ENCODE peak calls at places on chromosomes 5 and 9, in eight cellular contexts. One of them, this sample, is unnamed.
A peak's percentile ranks its signal among the peaks of the same experiment; 100 is the strongest.

GRCh38 chr9:33926746-33927485 is 110.0 kb downstream of the UBE2R2 start:
- DNase-seq in uterus: no peak
- DNase-seq in suprapubic skin: no peak
- DNase-seq in tibial nerve: no peak
- DNase-seq in endothelial cell of umbilical vein: no peak
- DNase-seq in GM12891: no peak
- DNase-seq in breast epithelium: no peak
- DNase-seq in ovary: no peak
- DNase-seq in this sample: no peak

GRCh38 chr9:31574006-31574750 is 810.3 kb upstream of the ACO1 start:
- DNase-seq in uterus: no peak
- DNase-seq in suprapubic skin: no peak
- DNase-seq in tibial nerve: no peak
- DNase-seq in endothelial cell of umbilical vein: no peak
- DNase-seq in GM12891: no peak
- DNase-seq in breast epithelium: no peak
- DNase-seq in ovary: no peak
- DNase-seq in this sample: no peak

GRCh38 chr5:179793470-179794139 is at the start of gene LTC4S:
- DNase-seq in uterus: peak; percentile 84
- DNase-seq in suprapubic skin: peak; percentile 90
- DNase-seq in tibial nerve: no peak
- DNase-seq in endothelial cell of umbilical vein: peak; percentile 52
- DNase-seq in GM12891: no peak
- DNase-seq in breast epithelium: peak; percentile 69
- DNase-seq in ovary: peak; percentile 90
- DNase-seq in this sample: no peak

GRCh38 chr5:127586371-127586770 is 62.5 kb upstream of the CTXN3 start:
- DNase-seq in uterus: no peak
- DNase-seq in suprapubic skin: no peak
- DNase-seq in tibial nerve: no peak
- DNase-seq in endothelial cell of umbilical vein: no peak
- DNase-seq in GM12891: no peak
- DNase-seq in breast epithelium: no peak
- DNase-seq in ovary: no peak
- DNase-seq in this sample: no peak

GRCh38 chr9:130451509-130452388 is 7.0 kb downstream of the ASS1 start:
- DNase-seq in uterus: peak; percentile 93
- DNase-seq in suprapubic skin: peak; percentile 83
- DNase-seq in tibial nerve: peak; percentile 71
- DNase-seq in endothelial cell of umbilical vein: peak; percentile 93
- DNase-seq in GM12891: no peak
- DNase-seq in breast epithelium: peak; percentile 90
- DNase-seq in ovary: peak; percentile 98
- DNase-seq in this sample: peak; percentile 43

GRCh38 chr5:120405923-120406322 is 58.2 kb upstream of the PRR16 start:
- DNase-seq in uterus: no peak
- DNase-seq in suprapubic skin: no peak
- DNase-seq in tibial nerve: no peak
- DNase-seq in endothelial cell of umbilical vein: peak; percentile 66
- DNase-seq in GM12891: no peak
- DNase-seq in breast epithelium: no peak
- DNase-seq in ovary: no peak
- DNase-seq in this sample: no peak

GRCh38 chr5:157998021-157998504 is 139.1 kb upstream of the CLINT1 start:
- DNase-seq in uterus: no peak
- DNase-seq in suprapubic skin: no peak
- DNase-seq in tibial nerve: no peak
- DNase-seq in endothelial cell of umbilical vein: no peak
- DNase-seq in GM12891: no peak
- DNase-seq in breast epithelium: no peak
- DNase-seq in ovary: no peak
- DNase-seq in this sample: no peak

GRCh38 chr9:85522459-85523092 is 219.2 kb downstream of the AGTPBP1 start:
- DNase-seq in uterus: no peak
- DNase-seq in suprapubic skin: peak; percentile 68
- DNase-seq in tibial nerve: no peak
- DNase-seq in endothelial cell of umbilical vein: peak; percentile 26
- DNase-seq in GM12891: peak; percentile 46
- DNase-seq in breast epithelium: no peak
- DNase-seq in ovary: peak; percentile 39
- DNase-seq in this sample: no peak

GRCh38 chr9:114680266-114681011 is 1.6 kb downstream of the TEX48 start:
- DNase-seq in uterus: no peak
- DNase-seq in suprapubic skin: no peak
- DNase-seq in tibial nerve: no peak
- DNase-seq in endothelial cell of umbilical vein: no peak
- DNase-seq in GM12891: no peak
- DNase-seq in breast epithelium: no peak
- DNase-seq in ovary: no peak
- DNase-seq in this sample: no peak

GRCh38 chr9:132575005-132575609 is 7.3 kb upstream of the BARHL1 start:
- DNase-seq in uterus: no peak
- DNase-seq in suprapubic skin: no peak
- DNase-seq in tibial nerve: no peak
- DNase-seq in endothelial cell of umbilical vein: peak; percentile 58
- DNase-seq in GM12891: peak; percentile 68
- DNase-seq in breast epithelium: peak; percentile 69
- DNase-seq in ovary: peak; percentile 73
- DNase-seq in this sample: peak; percentile 97

GRCh38 chr9:117523531-117524153 is 108.8 kb upstream of the ASTN2 start:
- DNase-seq in uterus: no peak
- DNase-seq in suprapubic skin: no peak
- DNase-seq in tibial nerve: no peak
- DNase-seq in endothelial cell of umbilical vein: no peak
- DNase-seq in GM12891: no peak
- DNase-seq in breast epithelium: no peak
- DNase-seq in ovary: no peak
- DNase-seq in this sample: no peak

GRCh38 chr9:120873512-120873911 is 3.5 kb downstream of the PHF19 start:
- DNase-seq in uterus: no peak
- DNase-seq in suprapubic skin: no peak
- DNase-seq in tibial nerve: no peak
- DNase-seq in endothelial cell of umbilical vein: no peak
- DNase-seq in GM12891: no peak
- DNase-seq in breast epithelium: no peak
- DNase-seq in ovary: no peak
- DNase-seq in this sample: peak; percentile 78

GRCh38 chr5:116990010-116990409 is 415.4 kb upstream of the SEMA6A start:
- DNase-seq in uterus: no peak
- DNase-seq in suprapubic skin: no peak
- DNase-seq in tibial nerve: no peak
- DNase-seq in endothelial cell of umbilical vein: no peak
- DNase-seq in GM12891: no peak
- DNase-seq in breast epithelium: no peak
- DNase-seq in ovary: no peak
- DNase-seq in this sample: no peak

GRCh38 chr9:131885144-131885609 is 145.3 kb upstream of the RAPGEF1 start:
- DNase-seq in uterus: no peak
- DNase-seq in suprapubic skin: peak; percentile 35
- DNase-seq in tibial nerve: no peak
- DNase-seq in endothelial cell of umbilical vein: peak; percentile 8
- DNase-seq in GM12891: no peak
- DNase-seq in breast epithelium: no peak
- DNase-seq in ovary: no peak
- DNase-seq in this sample: no peak

GRCh38 chr5:75460947-75461346 is 50.5 kb downstream of the CERT1 start:
- DNase-seq in uterus: no peak
- DNase-seq in suprapubic skin: no peak
- DNase-seq in tibial nerve: no peak
- DNase-seq in endothelial cell of umbilical vein: no peak
- DNase-seq in GM12891: no peak
- DNase-seq in breast epithelium: no peak
- DNase-seq in ovary: no peak
- DNase-seq in this sample: no peak

GRCh38 chr5:123264399-123264798 is 158.8 kb downstream of the CEP120 start:
- DNase-seq in uterus: no peak
- DNase-seq in suprapubic skin: no peak
- DNase-seq in tibial nerve: no peak
- DNase-seq in endothelial cell of umbilical vein: no peak
- DNase-seq in GM12891: no peak
- DNase-seq in breast epithelium: no peak
- DNase-seq in ovary: no peak
- DNase-seq in this sample: no peak

GRCh38 chr5:143279698-143280097 is 123.8 kb downstream of the NR3C1 start:
- DNase-seq in uterus: no peak
- DNase-seq in suprapubic skin: no peak
- DNase-seq in tibial nerve: no peak
- DNase-seq in endothelial cell of umbilical vein: no peak
- DNase-seq in GM12891: no peak
- DNase-seq in breast epithelium: no peak
- DNase-seq in ovary: no peak
- DNase-seq in this sample: no peak

GRCh38 chr9:104386425-104387069 is 117.5 kb upstream of the OR13F1 start:
- DNase-seq in uterus: no peak
- DNase-seq in suprapubic skin: no peak
- DNase-seq in tibial nerve: no peak
- DNase-seq in endothelial cell of umbilical vein: peak; percentile 20
- DNase-seq in GM12891: no peak
- DNase-seq in breast epithelium: no peak
- DNase-seq in ovary: no peak
- DNase-seq in this sample: peak; percentile 20

GRCh38 chr9:2418619-2419018 is 203.0 kb upstream of the VLDLR start:
- DNase-seq in uterus: peak; percentile 20
- DNase-seq in suprapubic skin: no peak
- DNase-seq in tibial nerve: no peak
- DNase-seq in endothelial cell of umbilical vein: no peak
- DNase-seq in GM12891: no peak
- DNase-seq in breast epithelium: no peak
- DNase-seq in ovary: peak; percentile 46
- DNase-seq in this sample: no peak

GRCh38 chr5:90289837-90290236 is 119.7 kb downstream of the CETN3 start:
- DNase-seq in uterus: no peak
- DNase-seq in suprapubic skin: no peak
- DNase-seq in tibial nerve: no peak
- DNase-seq in endothelial cell of umbilical vein: no peak
- DNase-seq in GM12891: no peak
- DNase-seq in breast epithelium: no peak
- DNase-seq in ovary: no peak
- DNase-seq in this sample: no peak

GRCh38 chr5:74465724-74466123 is 174.8 kb downstream of the ENC1 start:
- DNase-seq in uterus: no peak
- DNase-seq in suprapubic skin: no peak
- DNase-seq in tibial nerve: no peak
- DNase-seq in endothelial cell of umbilical vein: no peak
- DNase-seq in GM12891: no peak
- DNase-seq in breast epithelium: no peak
- DNase-seq in ovary: no peak
- DNase-seq in this sample: no peak

GRCh38 chr9:70419546-70420266 is 5.2 kb upstream of the KLF9 start:
- DNase-seq in uterus: peak; percentile 96
- DNase-seq in suprapubic skin: peak; percentile 99
- DNase-seq in tibial nerve: peak; percentile 97
- DNase-seq in endothelial cell of umbilical vein: peak; percentile 98
- DNase-seq in GM12891: peak; percentile 61
- DNase-seq in breast epithelium: peak; percentile 97
- DNase-seq in ovary: peak; percentile 98
- DNase-seq in this sample: peak; percentile 92
- TF ChIP-seq POLR2A in uterus: peak; percentile 92
- TF ChIP-seq POLR2A in suprapubic skin: peak; percentile 91
- TF ChIP-seq POLR2A in tibial nerve: peak; percentile 80
- TF ChIP-seq POLR2A in endothelial cell of umbilical vein: peak; percentile 92
- TF ChIP-seq POLR2A in GM12891: no peak
- TF ChIP-seq POLR2A in breast epithelium: peak; percentile 60
- TF ChIP-seq POLR2A in ovary: peak; percentile 78
- TF ChIP-seq POLR2A in this sample: peak; percentile 28

DNA sequence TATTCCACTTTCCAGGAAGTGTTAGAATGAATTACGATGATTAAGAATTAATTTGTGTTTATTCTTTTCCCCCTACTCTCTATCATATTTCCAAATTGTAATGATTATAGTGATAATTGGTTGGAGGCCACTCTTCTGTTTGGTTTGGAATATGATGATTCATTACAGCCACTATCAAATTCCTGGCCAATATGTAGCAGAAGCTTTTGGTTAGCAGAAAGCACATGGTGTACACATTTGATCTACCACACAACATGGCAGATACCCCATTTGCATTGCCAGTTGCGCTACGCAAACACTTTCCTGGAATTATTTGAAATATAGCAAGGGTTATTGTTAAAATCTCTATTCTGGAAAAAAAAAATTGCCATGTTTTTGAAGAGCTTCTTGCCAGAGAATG is 454.9 kb upstream of the ACTBL2 start:
- DNase-seq in uterus: no peak
- DNase-seq in suprapubic skin: no peak
- DNase-seq in tibial nerve: no peak
- DNase-seq in endothelial cell of umbilical vein: no peak
- DNase-seq in GM12891: no peak
- DNase-seq in breast epithelium: no peak
- DNase-seq in ovary: no peak
- DNase-seq in this sample: no peak
- TF ChIP-seq POLR2A in uterus: no peak
- TF ChIP-seq POLR2A in suprapubic skin: no peak
- TF ChIP-seq POLR2A in tibial nerve: no peak
- TF ChIP-seq POLR2A in endothelial cell of umbilical vein: no peak
- TF ChIP-seq POLR2A in GM12891: no peak
- TF ChIP-seq POLR2A in breast epithelium: no peak
- TF ChIP-seq POLR2A in ovary: no peak
- TF ChIP-seq POLR2A in this sample: no peak

DNA sequence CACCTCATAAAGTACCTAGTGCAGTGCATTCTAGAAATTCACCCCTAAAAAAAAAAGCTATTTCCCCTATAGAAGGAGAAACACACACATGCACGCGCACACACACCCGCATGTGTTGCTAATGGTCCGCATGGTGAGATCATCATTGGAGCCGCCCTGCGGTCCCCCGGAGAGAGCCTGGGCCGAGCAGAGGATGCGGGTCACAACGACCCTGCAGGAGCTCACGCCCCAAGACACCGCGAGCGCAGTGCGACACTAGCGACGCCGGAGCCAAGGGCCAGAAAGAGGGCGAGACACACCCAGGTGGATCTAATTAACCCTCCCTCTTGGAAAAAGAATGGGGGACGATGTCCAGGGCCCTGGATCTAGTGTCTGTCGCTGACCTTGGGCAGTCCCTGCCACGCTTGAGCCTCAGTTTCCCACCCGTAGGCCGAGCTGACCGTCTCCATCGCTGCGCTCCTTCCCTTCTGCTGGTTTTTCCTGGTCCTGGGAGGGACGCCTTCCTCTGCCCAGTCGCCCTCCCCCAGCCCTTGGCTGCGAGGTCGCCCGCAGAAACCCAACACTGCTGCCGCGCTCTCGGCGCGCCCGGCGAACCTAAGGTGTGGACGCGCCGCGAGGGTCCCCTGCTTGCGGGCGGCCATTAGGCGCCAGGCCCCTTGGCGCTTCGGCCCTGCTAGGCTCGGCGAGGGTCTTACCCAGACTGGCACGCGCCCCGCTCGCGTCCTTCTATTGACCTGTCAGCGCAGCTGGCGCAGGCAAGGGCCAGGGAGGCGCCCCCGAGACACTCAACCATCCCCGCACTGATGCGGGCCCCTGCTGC is 47.6 kb upstream of the RNF20 start:
- DNase-seq in uterus: peak; percentile 41
- DNase-seq in suprapubic skin: peak; percentile 64
- DNase-seq in tibial nerve: no peak
- DNase-seq in endothelial cell of umbilical vein: no peak
- DNase-seq in GM12891: no peak
- DNase-seq in breast epithelium: no peak
- DNase-seq in ovary: peak; percentile 67
- DNase-seq in this sample: no peak
- TF ChIP-seq POLR2A in uterus: peak; percentile 25
- TF ChIP-seq POLR2A in suprapubic skin: no peak
- TF ChIP-seq POLR2A in tibial nerve: no peak
- TF ChIP-seq POLR2A in endothelial cell of umbilical vein: no peak
- TF ChIP-seq POLR2A in GM12891: no peak
- TF ChIP-seq POLR2A in breast epithelium: no peak
- TF ChIP-seq POLR2A in ovary: peak; percentile 16
- TF ChIP-seq POLR2A in this sample: no peak

GRCh38 chr5:73104326-73104725 is 16.0 kb upstream of the TMEM171 start:
- DNase-seq in uterus: no peak
- DNase-seq in suprapubic skin: no peak
- DNase-seq in tibial nerve: no peak
- DNase-seq in endothelial cell of umbilical vein: no peak
- DNase-seq in GM12891: no peak
- DNase-seq in breast epithelium: no peak
- DNase-seq in ovary: no peak
- DNase-seq in this sample: no peak
- TF ChIP-seq POLR2A in uterus: no peak
- TF ChIP-seq POLR2A in suprapubic skin: no peak
- TF ChIP-seq POLR2A in tibial nerve: no peak
- TF ChIP-seq POLR2A in endothelial cell of umbilical vein: no peak
- TF ChIP-seq POLR2A in GM12891: no peak
- TF ChIP-seq POLR2A in breast epithelium: no peak
- TF ChIP-seq POLR2A in ovary: no peak
- TF ChIP-seq POLR2A in this sample: no peak

This sample was measured in H54.